ENCODE peak calls at places on chromosomes 4 and X, in eight cellular contexts. One of them, this sample, is unnamed.

GRCh38 chr4:137124278-137124932 is 407.9 kb downstream of the PCDH18 start:
- DNase-seq in heart left ventricle: no peak
- DNase-seq in aorta: no peak
- DNase-seq in CD8-positive, alpha-beta T cell: no peak
- DNase-seq in colonic mucosa: no peak
- DNase-seq in osteoblast: no peak
- DNase-seq in mesenchymal stem cell: peak; percentile 74
- DNase-seq in left ventricle myocardium inferior: no peak
- DNase-seq in this sample: peak; percentile 39

GRCh38 chr4:145760961-145761929 is 81.3 kb downstream of the C4orf51 start:
- DNase-seq in colonic mucosa: no peak
- DNase-seq in aorta: no peak
- DNase-seq in heart left ventricle: peak; percentile 78
- DNase-seq in left ventricle myocardium inferior: peak; percentile 66
- DNase-seq in osteoblast: no peak
- DNase-seq in CD8-positive, alpha-beta T cell: no peak
- DNase-seq in mesenchymal stem cell: no peak
- DNase-seq in this sample: no peak

GRCh38 chr4:157607996-157608395 is 387.5 kb downstream of the GRIA2 start:
- DNase-seq in heart left ventricle: no peak
- DNase-seq in mesenchymal stem cell: no peak
- DNase-seq in osteoblast: no peak
- DNase-seq in aorta: no peak
- DNase-seq in left ventricle myocardium inferior: no peak
- DNase-seq in CD8-positive, alpha-beta T cell: no peak
- DNase-seq in colonic mucosa: no peak
- DNase-seq in this sample: no peak

GRCh38 chr4:154120277-154120676 is 331.4 kb upstream of the SFRP2 start:
- DNase-seq in CD8-positive, alpha-beta T cell: no peak
- DNase-seq in mesenchymal stem cell: no peak
- DNase-seq in osteoblast: no peak
- DNase-seq in heart left ventricle: no peak
- DNase-seq in left ventricle myocardium inferior: no peak
- DNase-seq in colonic mucosa: no peak
- DNase-seq in aorta: no peak
- DNase-seq in this sample: no peak

GRCh38 chr4:132114885-132115284 is 1034.2 kb upstream of the PCDH10 start:
- DNase-seq in heart left ventricle: no peak
- DNase-seq in aorta: no peak
- DNase-seq in CD8-positive, alpha-beta T cell: no peak
- DNase-seq in osteoblast: no peak
- DNase-seq in colonic mucosa: no peak
- DNase-seq in mesenchymal stem cell: no peak
- DNase-seq in left ventricle myocardium inferior: no peak
- DNase-seq in this sample: peak; percentile 52

GRCh38 chr4:99079625-99080295 is 8.8 kb downstream of the ADH5 start:
- DNase-seq in CD8-positive, alpha-beta T cell: no peak
- DNase-seq in osteoblast: no peak
- DNase-seq in aorta: no peak
- DNase-seq in left ventricle myocardium inferior: no peak
- DNase-seq in mesenchymal stem cell: no peak
- DNase-seq in colonic mucosa: no peak
- DNase-seq in heart left ventricle: no peak
- DNase-seq in this sample: no peak

GRCh38 chr4:71907782-71908181 is 123.9 kb upstream of the GC start:
- DNase-seq in heart left ventricle: no peak
- DNase-seq in colonic mucosa: peak; percentile 25
- DNase-seq in mesenchymal stem cell: no peak
- DNase-seq in CD8-positive, alpha-beta T cell: no peak
- DNase-seq in left ventricle myocardium inferior: no peak
- DNase-seq in osteoblast: no peak
- DNase-seq in aorta: no peak
- DNase-seq in this sample: no peak

GRCh38 chr4:83071116-83071515 is 36.1 kb downstream of the COPS4 start:
- DNase-seq in CD8-positive, alpha-beta T cell: no peak
- DNase-seq in left ventricle myocardium inferior: no peak
- DNase-seq in mesenchymal stem cell: peak; percentile 63
- DNase-seq in osteoblast: no peak
- DNase-seq in aorta: no peak
- DNase-seq in heart left ventricle: no peak
- DNase-seq in colonic mucosa: no peak
- DNase-seq in this sample: peak; percentile 2

GRCh38 chrX:111581086-111581485 is 69.6 kb downstream of the SERTM2 start:
- DNase-seq in heart left ventricle: no peak
- DNase-seq in left ventricle myocardium inferior: no peak
- DNase-seq in osteoblast: no peak
- DNase-seq in CD8-positive, alpha-beta T cell: no peak
- DNase-seq in mesenchymal stem cell: peak; percentile 31
- DNase-seq in aorta: no peak
- DNase-seq in colonic mucosa: no peak
- DNase-seq in this sample: peak; percentile 31

GRCh38 chrX:153487590-153488071 is 7.1 kb upstream of the BGN start:
- DNase-seq in heart left ventricle: no peak
- DNase-seq in colonic mucosa: no peak
- DNase-seq in osteoblast: peak; percentile 94
- DNase-seq in left ventricle myocardium inferior: peak; percentile 41
- DNase-seq in mesenchymal stem cell: no peak
- DNase-seq in CD8-positive, alpha-beta T cell: no peak
- DNase-seq in aorta: peak; percentile 89
- DNase-seq in this sample: no peak
- H3K4me1 ChIP-seq in heart left ventricle: no peaks in the 10 kb centered on the region
- H3K4me1 ChIP-seq in colonic mucosa: no peaks in the 10 kb centered on the region
- H3K4me1 ChIP-seq in osteoblast: peaks cover 16% of the 10 kb centered on the region
- H3K4me1 ChIP-seq in left ventricle myocardium inferior: peaks cover 19% of the 10 kb centered on the region
- H3K4me1 ChIP-seq in mesenchymal stem cell: peaks cover 43% of the 10 kb centered on the region
- H3K4me1 ChIP-seq in CD8-positive, alpha-beta T cell: no peaks in the 10 kb centered on the region
- H3K4me1 ChIP-seq in aorta: no peaks in the 10 kb centered on the region
- H3K4me1 ChIP-seq in this sample: peaks cover 21% of the 10 kb centered on the region

DNA sequence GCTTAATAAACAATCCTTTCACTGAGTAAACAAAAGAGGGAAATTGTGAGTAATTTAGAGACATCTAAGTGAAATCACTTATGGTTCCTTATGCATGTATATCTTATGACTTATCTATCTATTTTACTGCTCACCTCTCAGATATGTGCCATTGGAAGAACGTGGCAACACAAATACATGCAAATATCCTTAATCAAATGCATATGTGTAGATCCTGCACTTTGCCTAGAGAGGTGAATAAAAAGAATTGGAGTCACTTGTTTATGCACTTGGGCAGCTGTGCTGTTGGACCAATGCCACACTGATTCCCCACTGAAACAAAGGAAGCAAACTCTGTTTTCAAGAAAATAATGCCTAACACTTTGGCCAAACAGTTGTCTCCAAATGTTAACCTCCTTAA is 106.4 kb upstream of the WDR44 start:
- DNase-seq in aorta: no peak
- DNase-seq in heart left ventricle: peak; percentile 49
- DNase-seq in left ventricle myocardium inferior: peak; percentile 17
- DNase-seq in CD8-positive, alpha-beta T cell: no peak
- DNase-seq in osteoblast: no peak
- DNase-seq in mesenchymal stem cell: no peak
- DNase-seq in colonic mucosa: no peak
- DNase-seq in this sample: peak; percentile 27
- H3K27ac ChIP-seq in aorta: no peak overlapping the region
- H3K27ac ChIP-seq in heart left ventricle: no peak overlapping the region
- H3K27ac ChIP-seq in left ventricle myocardium inferior: peak overlapping the region; percentile 57
- H3K27ac ChIP-seq in CD8-positive, alpha-beta T cell: no peak overlapping the region
- H3K27ac ChIP-seq in osteoblast: no peak overlapping the region
- H3K27ac ChIP-seq in mesenchymal stem cell: no peak overlapping the region
- H3K27ac ChIP-seq in colonic mucosa: no peak overlapping the region
- H3K27ac ChIP-seq in this sample: no peak overlapping the region

GRCh38 chr4:118904418-118904817 is 15.8 kb downstream of the SYNPO2 start:
- DNase-seq in mesenchymal stem cell: no peak
- DNase-seq in left ventricle myocardium inferior: no peak
- DNase-seq in osteoblast: no peak
- DNase-seq in colonic mucosa: no peak
- DNase-seq in CD8-positive, alpha-beta T cell: no peak
- DNase-seq in heart left ventricle: no peak
- DNase-seq in aorta: no peak
- DNase-seq in this sample: no peak
- H3K4me1 ChIP-seq in mesenchymal stem cell: peaks cover 2% of the 10 kb centered on the region
- H3K4me1 ChIP-seq in left ventricle myocardium inferior: peaks cover 92% of the 10 kb centered on the region
- H3K4me1 ChIP-seq in osteoblast: peaks cover 8% of the 10 kb centered on the region
- H3K4me1 ChIP-seq in colonic mucosa: no peaks in the 10 kb centered on the region
- H3K4me1 ChIP-seq in CD8-positive, alpha-beta T cell: no peaks in the 10 kb centered on the region
- H3K4me1 ChIP-seq in heart left ventricle: peaks cover 52% of the 10 kb centered on the region
- H3K4me1 ChIP-seq in aorta: peaks cover 12% of the 10 kb centered on the region
- H3K4me1 ChIP-seq in this sample: peaks cover 11% of the 10 kb centered on the region

GRCh38 chr4:168743576-168743975 is 246.7 kb downstream of the PALLD start:
- DNase-seq in CD8-positive, alpha-beta T cell: no peak
- DNase-seq in aorta: no peak
- DNase-seq in mesenchymal stem cell: peak; percentile 89
- DNase-seq in osteoblast: peak; percentile 18
- DNase-seq in left ventricle myocardium inferior: no peak
- DNase-seq in heart left ventricle: no peak
- DNase-seq in colonic mucosa: no peak
- DNase-seq in this sample: no peak
- H3K27ac ChIP-seq in CD8-positive, alpha-beta T cell: no peak overlapping the region
- H3K27ac ChIP-seq in aorta: no peak overlapping the region
- H3K27ac ChIP-seq in mesenchymal stem cell: peak overlapping the region; percentile 51
- H3K27ac ChIP-seq in osteoblast: peak overlapping the region; percentile 51
- H3K27ac ChIP-seq in left ventricle myocardium inferior: peak overlapping the region; percentile 30
- H3K27ac ChIP-seq in heart left ventricle: peak overlapping the region; percentile 20
- H3K27ac ChIP-seq in colonic mucosa: no peak overlapping the region
- H3K27ac ChIP-seq in this sample: peak overlapping the region; percentile 42

GRCh38 chrX:136209751-136210150 is 41.4 kb downstream of the MAP7D3 start:
- DNase-seq in colonic mucosa: no peak
- DNase-seq in heart left ventricle: no peak
- DNase-seq in left ventricle myocardium inferior: no peak
- DNase-seq in mesenchymal stem cell: no peak
- DNase-seq in aorta: no peak
- DNase-seq in osteoblast: peak; percentile 26
- DNase-seq in CD8-positive, alpha-beta T cell: no peak
- DNase-seq in this sample: no peak

GRCh38 chrX:136210806-136211205 is 40.4 kb downstream of the MAP7D3 start:
- DNase-seq in aorta: no peak
- DNase-seq in left ventricle myocardium inferior: peak; percentile 47
- DNase-seq in CD8-positive, alpha-beta T cell: no peak
- DNase-seq in heart left ventricle: peak; percentile 44
- DNase-seq in mesenchymal stem cell: no peak
- DNase-seq in osteoblast: peak; percentile 6
- DNase-seq in colonic mucosa: no peak
- DNase-seq in this sample: no peak

GRCh38 chrX:136211766-136212556 is 39.2 kb downstream of the MAP7D3 start:
- DNase-seq in colonic mucosa: no peak
- DNase-seq in left ventricle myocardium inferior: no peak
- DNase-seq in osteoblast: no peak
- DNase-seq in CD8-positive, alpha-beta T cell: no peak
- DNase-seq in heart left ventricle: no peak
- DNase-seq in aorta: no peak
- DNase-seq in mesenchymal stem cell: no peak
- DNase-seq in this sample: no peak

GRCh38 chrX:136209016-136209738 is 42.0 kb downstream of the MAP7D3 start:
- DNase-seq in osteoblast: peak; percentile 76
- DNase-seq in mesenchymal stem cell: peak; percentile 62
- DNase-seq in aorta: peak; percentile 71
- DNase-seq in left ventricle myocardium inferior: peak; percentile 38
- DNase-seq in CD8-positive, alpha-beta T cell: no peak
- DNase-seq in heart left ventricle: peak; percentile 57
- DNase-seq in colonic mucosa: peak; percentile 42
- DNase-seq in this sample: peak; percentile 30

DNA sequence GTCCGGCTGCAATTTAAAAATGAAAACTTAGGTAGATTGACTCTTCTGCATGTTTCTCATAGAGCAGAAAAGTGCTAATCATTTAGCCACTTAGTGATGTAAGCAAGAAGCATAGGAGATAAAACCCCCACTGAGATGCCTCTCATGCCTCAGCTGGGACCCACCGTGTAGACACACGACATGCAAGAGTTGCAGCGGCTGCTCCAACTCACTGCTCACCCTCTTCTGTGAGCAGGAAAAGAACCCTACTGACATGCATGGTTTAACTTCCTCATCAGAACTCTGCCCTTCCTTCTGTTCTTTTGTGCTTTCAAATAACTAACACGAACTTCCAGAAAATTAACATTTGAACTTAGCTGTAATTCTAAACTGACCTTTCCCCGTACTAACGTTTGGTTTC is 41.0 kb downstream of the MAP7D3 start:
- DNase-seq in colonic mucosa: no peak
- DNase-seq in heart left ventricle: no peak
- DNase-seq in CD8-positive, alpha-beta T cell: no peak
- DNase-seq in mesenchymal stem cell: no peak
- DNase-seq in left ventricle myocardium inferior: no peak
- DNase-seq in aorta: no peak
- DNase-seq in osteoblast: no peak
- DNase-seq in this sample: no peak
- H3K4me1 ChIP-seq in colonic mucosa: no peaks in the 10 kb centered on the region
- H3K4me1 ChIP-seq in heart left ventricle: peaks cover 22% of the 10 kb centered on the region
- H3K4me1 ChIP-seq in CD8-positive, alpha-beta T cell: no peaks in the 10 kb centered on the region
- H3K4me1 ChIP-seq in mesenchymal stem cell: peaks cover 26% of the 10 kb centered on the region
- H3K4me1 ChIP-seq in left ventricle myocardium inferior: peaks cover 59% of the 10 kb centered on the region
- H3K4me1 ChIP-seq in aorta: no peaks in the 10 kb centered on the region
- H3K4me1 ChIP-seq in osteoblast: peaks cover 29% of the 10 kb centered on the region
- H3K4me1 ChIP-seq in this sample: peaks cover 13% of the 10 kb centered on the region

DNA sequence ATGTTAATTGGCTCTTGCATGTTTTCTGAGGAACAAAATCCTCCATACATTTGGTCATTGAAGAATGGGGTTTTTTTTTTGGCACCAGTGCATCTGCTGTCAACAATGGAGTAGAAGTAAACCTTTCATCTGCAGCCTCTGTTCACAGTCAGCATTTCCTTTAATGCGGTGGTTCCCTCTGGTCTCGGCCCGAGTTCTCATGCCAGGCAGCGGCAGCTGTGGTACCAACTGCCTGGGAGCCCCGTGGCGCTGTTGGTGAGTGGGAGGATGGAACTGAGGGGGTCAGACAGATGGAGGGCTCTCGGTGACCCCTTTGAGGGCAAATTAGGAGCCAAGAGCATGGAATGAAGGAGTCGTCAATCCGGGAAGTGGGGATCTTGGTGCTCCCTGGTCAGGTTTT is 114.7 kb downstream of the AFF1 start:
- DNase-seq in colonic mucosa: no peak
- DNase-seq in CD8-positive, alpha-beta T cell: no peak
- DNase-seq in heart left ventricle: no peak
- DNase-seq in left ventricle myocardium inferior: no peak
- DNase-seq in osteoblast: no peak
- DNase-seq in mesenchymal stem cell: no peak
- DNase-seq in aorta: no peak
- DNase-seq in this sample: no peak
- H3K27ac ChIP-seq in colonic mucosa: no peak overlapping the region
- H3K27ac ChIP-seq in CD8-positive, alpha-beta T cell: no peak overlapping the region
- H3K27ac ChIP-seq in heart left ventricle: peak overlapping the region; percentile 18
- H3K27ac ChIP-seq in left ventricle myocardium inferior: peak overlapping the region; percentile 92
- H3K27ac ChIP-seq in osteoblast: no peak overlapping the region
- H3K27ac ChIP-seq in mesenchymal stem cell: no peak overlapping the region
- H3K27ac ChIP-seq in aorta: no peak overlapping the region
- H3K27ac ChIP-seq in this sample: no peak overlapping the region

DNA sequence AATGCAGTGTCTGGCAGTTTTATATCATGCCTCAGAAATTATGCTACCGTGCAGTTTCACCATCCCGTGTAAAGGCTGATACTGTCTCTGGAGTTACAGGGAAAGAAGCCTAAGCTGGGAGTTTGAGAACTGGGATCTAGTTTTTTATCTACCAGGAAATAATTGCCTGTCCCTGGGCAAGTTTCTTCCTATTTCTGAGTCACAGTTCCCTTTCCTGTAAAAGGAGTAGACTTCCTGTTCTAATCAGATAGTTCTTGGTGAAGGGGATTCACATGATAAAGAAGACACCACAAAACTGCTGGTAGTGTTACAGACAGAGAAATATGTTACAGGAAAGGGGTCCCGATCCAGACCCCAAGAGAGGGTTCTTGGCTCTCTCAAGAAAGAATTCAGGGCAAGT is 17.1 kb downstream of the HERC3 start:
- DNase-seq in aorta: no peak
- DNase-seq in osteoblast: no peak
- DNase-seq in colonic mucosa: no peak
- DNase-seq in heart left ventricle: no peak
- DNase-seq in left ventricle myocardium inferior: no peak
- DNase-seq in mesenchymal stem cell: peak; percentile 11
- DNase-seq in CD8-positive, alpha-beta T cell: no peak
- DNase-seq in this sample: no peak
- H3K4me1 ChIP-seq in aorta: peaks cover 6% of the 10 kb centered on the region
- H3K4me1 ChIP-seq in osteoblast: peaks cover 30% of the 10 kb centered on the region
- H3K4me1 ChIP-seq in colonic mucosa: peaks cover 8% of the 10 kb centered on the region
- H3K4me1 ChIP-seq in heart left ventricle: peaks cover 62% of the 10 kb centered on the region
- H3K4me1 ChIP-seq in left ventricle myocardium inferior: peaks cover 80% of the 10 kb centered on the region
- H3K4me1 ChIP-seq in mesenchymal stem cell: peaks cover 12% of the 10 kb centered on the region
- H3K4me1 ChIP-seq in CD8-positive, alpha-beta T cell: peaks cover 62% of the 10 kb centered on the region
- H3K4me1 ChIP-seq in this sample: peaks cover 33% of the 10 kb centered on the region